ENCODE peak calls at places on chromosomes 12 and 14, in four cellular contexts. One of them, this sample, is unnamed.

GRCh38 chr14:86541969-86542368 is 1012.0 kb downstream of the FLRT2 start:
- DNase-seq in natural killer cell treated with Interleukin-12 subunit alpha and Interleukin-12 subunit beta and Interleukin-15 and Interleukin-18, amount 100 ng/mL, for 72 hours: no peak
- DNase-seq in C1 segment of cervical spinal cord: no peak
- DNase-seq in H54: no peak
- DNase-seq in this sample: no peak

GRCh38 chr14:59358105-59358504 is 107.1 kb downstream of the GPR135 start:
- DNase-seq in natural killer cell treated with Interleukin-12 subunit alpha and Interleukin-12 subunit beta and Interleukin-15 and Interleukin-18, amount 100 ng/mL, for 72 hours: no peak
- DNase-seq in C1 segment of cervical spinal cord: no peak
- DNase-seq in H54: no peak
- DNase-seq in this sample: no peak

GRCh38 chr12:57216931-57217871 is 607 bp downstream of the NXPH4 start:
- DNase-seq in natural killer cell treated with Interleukin-12 subunit alpha and Interleukin-12 subunit beta and Interleukin-15 and Interleukin-18, amount 100 ng/mL, for 72 hours: no peak
- DNase-seq in C1 segment of cervical spinal cord: no peak
- DNase-seq in H54: no peak
- DNase-seq in this sample: peak; percentile 9

GRCh38 chr14:101665478-101666078 is 95.9 kb upstream of the PPP2R5C start:
- DNase-seq in natural killer cell treated with Interleukin-12 subunit alpha and Interleukin-12 subunit beta and Interleukin-15 and Interleukin-18, amount 100 ng/mL, for 72 hours: no peak
- DNase-seq in C1 segment of cervical spinal cord: no peak
- DNase-seq in H54: peak; percentile 20
- DNase-seq in this sample: no peak

GRCh38 chr14:76958020-76958965 is 70.2 kb downstream of the IRF2BPL start:
- DNase-seq in natural killer cell treated with Interleukin-12 subunit alpha and Interleukin-12 subunit beta and Interleukin-15 and Interleukin-18, amount 100 ng/mL, for 72 hours: no peak
- DNase-seq in C1 segment of cervical spinal cord: no peak
- DNase-seq in H54: no peak
- DNase-seq in this sample: no peak

GRCh38 chr14:24224618-24225071 is 7.5 kb downstream of the NEDD8 start:
- DNase-seq in natural killer cell treated with Interleukin-12 subunit alpha and Interleukin-12 subunit beta and Interleukin-15 and Interleukin-18, amount 100 ng/mL, for 72 hours: no peak
- DNase-seq in C1 segment of cervical spinal cord: no peak
- DNase-seq in H54: no peak
- DNase-seq in this sample: no peak

GRCh38 chr12:124869011-124869665 is 5.5 kb upstream of the SCARB1 start:
- DNase-seq in natural killer cell treated with Interleukin-12 subunit alpha and Interleukin-12 subunit beta and Interleukin-15 and Interleukin-18, amount 100 ng/mL, for 72 hours: no peak
- DNase-seq in C1 segment of cervical spinal cord: no peak
- DNase-seq in H54: no peak
- DNase-seq in this sample: no peak

GRCh38 chr14:77071938-77072388 is 26.1 kb upstream of the CIPC start:
- DNase-seq in natural killer cell treated with Interleukin-12 subunit alpha and Interleukin-12 subunit beta and Interleukin-15 and Interleukin-18, amount 100 ng/mL, for 72 hours: no peak
- DNase-seq in C1 segment of cervical spinal cord: no peak
- DNase-seq in H54: no peak
- DNase-seq in this sample: no peak

GRCh38 chr14:49858383-49858782 is 5.8 kb upstream of the NEMF start:
- DNase-seq in natural killer cell treated with Interleukin-12 subunit alpha and Interleukin-12 subunit beta and Interleukin-15 and Interleukin-18, amount 100 ng/mL, for 72 hours: no peak
- DNase-seq in C1 segment of cervical spinal cord: no peak
- DNase-seq in H54: no peak
- DNase-seq in this sample: no peak

GRCh38 chr12:125185740-125186470 is 120.7 kb downstream of the AACS start:
- DNase-seq in natural killer cell treated with Interleukin-12 subunit alpha and Interleukin-12 subunit beta and Interleukin-15 and Interleukin-18, amount 100 ng/mL, for 72 hours: no peak
- DNase-seq in C1 segment of cervical spinal cord: peak; percentile 36
- DNase-seq in H54: peak; percentile 80
- DNase-seq in this sample: peak; percentile 76

GRCh38 chr12:46219892-46220655 is 48.8 kb downstream of the SLC38A1 start:
- DNase-seq in natural killer cell treated with Interleukin-12 subunit alpha and Interleukin-12 subunit beta and Interleukin-15 and Interleukin-18, amount 100 ng/mL, for 72 hours: no peak
- DNase-seq in C1 segment of cervical spinal cord: no peak
- DNase-seq in H54: peak; percentile 18
- DNase-seq in this sample: no peak

GRCh38 chr12:21819236-21819635 is 44.7 kb upstream of the KCNJ8 start:
- DNase-seq in natural killer cell treated with Interleukin-12 subunit alpha and Interleukin-12 subunit beta and Interleukin-15 and Interleukin-18, amount 100 ng/mL, for 72 hours: no peak
- DNase-seq in C1 segment of cervical spinal cord: no peak
- DNase-seq in H54: no peak
- DNase-seq in this sample: no peak

GRCh38 chr12:77204055-77204454 is 138.7 kb upstream of the E2F7 start:
- DNase-seq in natural killer cell treated with Interleukin-12 subunit alpha and Interleukin-12 subunit beta and Interleukin-15 and Interleukin-18, amount 100 ng/mL, for 72 hours: no peak
- DNase-seq in C1 segment of cervical spinal cord: no peak
- DNase-seq in H54: no peak
- DNase-seq in this sample: no peak

GRCh38 chr12:92426346-92426745 is 276.4 kb upstream of the PLEKHG7 start:
- DNase-seq in natural killer cell treated with Interleukin-12 subunit alpha and Interleukin-12 subunit beta and Interleukin-15 and Interleukin-18, amount 100 ng/mL, for 72 hours: no peak
- DNase-seq in C1 segment of cervical spinal cord: no peak
- DNase-seq in H54: no peak
- DNase-seq in this sample: no peak

GRCh38 chr12:121610239-121611149 is 15.8 kb upstream of the ORAI1 start:
- DNase-seq in natural killer cell treated with Interleukin-12 subunit alpha and Interleukin-12 subunit beta and Interleukin-15 and Interleukin-18, amount 100 ng/mL, for 72 hours: no peak
- DNase-seq in C1 segment of cervical spinal cord: no peak
- DNase-seq in H54: no peak
- DNase-seq in this sample: no peak

GRCh38 chr14:102968306-102968705 is 45.8 kb downstream of the AMN start:
- DNase-seq in natural killer cell treated with Interleukin-12 subunit alpha and Interleukin-12 subunit beta and Interleukin-15 and Interleukin-18, amount 100 ng/mL, for 72 hours: no peak
- DNase-seq in C1 segment of cervical spinal cord: no peak
- DNase-seq in H54: no peak
- DNase-seq in this sample: no peak

GRCh38 chr12:93824514-93825500 is 147.6 kb downstream of the CRADD start:
- DNase-seq in natural killer cell treated with Interleukin-12 subunit alpha and Interleukin-12 subunit beta and Interleukin-15 and Interleukin-18, amount 100 ng/mL, for 72 hours: no peak
- DNase-seq in C1 segment of cervical spinal cord: no peak
- DNase-seq in H54: no peak
- DNase-seq in this sample: no peak

GRCh38 chr14:69657961-69658360 is 46.6 kb downstream of the SUSD6 start:
- DNase-seq in natural killer cell treated with Interleukin-12 subunit alpha and Interleukin-12 subunit beta and Interleukin-15 and Interleukin-18, amount 100 ng/mL, for 72 hours: no peak
- DNase-seq in C1 segment of cervical spinal cord: no peak
- DNase-seq in H54: no peak
- DNase-seq in this sample: no peak

GRCh38 chr14:23564181-23564812 is 3.3 kb downstream of the AP1G2 start:
- DNase-seq in natural killer cell treated with Interleukin-12 subunit alpha and Interleukin-12 subunit beta and Interleukin-15 and Interleukin-18, amount 100 ng/mL, for 72 hours: no peak
- DNase-seq in C1 segment of cervical spinal cord: no peak
- DNase-seq in H54: no peak
- DNase-seq in this sample: no peak

GRCh38 chr12:125064492-125064891 is 743 bp upstream of the AACS start:
- DNase-seq in natural killer cell treated with Interleukin-12 subunit alpha and Interleukin-12 subunit beta and Interleukin-15 and Interleukin-18, amount 100 ng/mL, for 72 hours: no peak
- DNase-seq in C1 segment of cervical spinal cord: no peak
- DNase-seq in H54: no peak
- DNase-seq in this sample: no peak

GRCh38 chr14:92487513-92488133 is 26.0 kb upstream of the RIN3 start:
- DNase-seq in natural killer cell treated with Interleukin-12 subunit alpha and Interleukin-12 subunit beta and Interleukin-15 and Interleukin-18, amount 100 ng/mL, for 72 hours: no peak
- DNase-seq in C1 segment of cervical spinal cord: no peak
- DNase-seq in H54: no peak
- DNase-seq in this sample: no peak

GRCh38 chr14:24188251-24189058 is at the start of gene IPO4:
- DNase-seq in natural killer cell treated with Interleukin-12 subunit alpha and Interleukin-12 subunit beta and Interleukin-15 and Interleukin-18, amount 100 ng/mL, for 72 hours: peak; percentile 95
- DNase-seq in C1 segment of cervical spinal cord: peak; percentile 87
- DNase-seq in H54: peak; percentile 85
- DNase-seq in this sample: peak; percentile 92

GRCh38 chr14:90281766-90282165 is 25.4 kb downstream of the PSMC1 start:
- DNase-seq in natural killer cell treated with Interleukin-12 subunit alpha and Interleukin-12 subunit beta and Interleukin-15 and Interleukin-18, amount 100 ng/mL, for 72 hours: no peak
- DNase-seq in C1 segment of cervical spinal cord: no peak
- DNase-seq in H54: no peak
- DNase-seq in this sample: no peak

GRCh38 chr12:26825459-26826016 is 7.5 kb downstream of the ITPR2 start:
- DNase-seq in natural killer cell treated with Interleukin-12 subunit alpha and Interleukin-12 subunit beta and Interleukin-15 and Interleukin-18, amount 100 ng/mL, for 72 hours: no peak
- DNase-seq in C1 segment of cervical spinal cord: no peak
- DNase-seq in H54: no peak
- DNase-seq in this sample: no peak